ENCODE peak calls at places on chromosome 12, in nine cellular contexts. One of them, this sample, is unnamed.

GRCh38 chr12:4160314-4161040 is 113.1 kb upstream of the CCND2 start:
- DNase-seq in K562: no peak
- DNase-seq in effector memory CD4-positive, alpha-beta T cell: no peak
- DNase-seq in activated CD4-positive, CD25-positive, alpha-beta regulatory T cell: no peak
- DNase-seq in glutamatergic neuron: no peak
- DNase-seq in anterior cingulate cortex: no peak
- DNase-seq in GM13977: no peak
- DNase-seq in RPMI7951: no peak
- DNase-seq in stimulated activated CD4-positive, alpha-beta T cell treated with anti-CD3 and anti-CD28 coated beads, Interleukin-15, amount 100 ng/mL, for 1 hour: no peak
- DNase-seq in this sample: no peak

GRCh38 chr12:83197483-83197914 is 510.8 kb downstream of the TMTC2 start:
- DNase-seq in K562: no peak
- DNase-seq in effector memory CD4-positive, alpha-beta T cell: no peak
- DNase-seq in activated CD4-positive, CD25-positive, alpha-beta regulatory T cell: no peak
- DNase-seq in glutamatergic neuron: no peak
- DNase-seq in anterior cingulate cortex: no peak
- DNase-seq in GM13977: no peak
- DNase-seq in RPMI7951: no peak
- DNase-seq in stimulated activated CD4-positive, alpha-beta T cell treated with anti-CD3 and anti-CD28 coated beads, Interleukin-15, amount 100 ng/mL, for 1 hour: no peak
- DNase-seq in this sample: no peak

GRCh38 chr12:109114644-109115043 is 1.7 kb upstream of the ACACB start:
- DNase-seq in K562: no peak
- DNase-seq in effector memory CD4-positive, alpha-beta T cell: no peak
- DNase-seq in activated CD4-positive, CD25-positive, alpha-beta regulatory T cell: no peak
- DNase-seq in glutamatergic neuron: no peak
- DNase-seq in anterior cingulate cortex: no peak
- DNase-seq in GM13977: no peak
- DNase-seq in RPMI7951: no peak
- DNase-seq in stimulated activated CD4-positive, alpha-beta T cell treated with anti-CD3 and anti-CD28 coated beads, Interleukin-15, amount 100 ng/mL, for 1 hour: no peak
- DNase-seq in this sample: no peak

GRCh38 chr12:2319747-2320146 is 267.0 kb downstream of the CACNA1C start:
- DNase-seq in K562: no peak
- DNase-seq in effector memory CD4-positive, alpha-beta T cell: no peak
- DNase-seq in activated CD4-positive, CD25-positive, alpha-beta regulatory T cell: no peak
- DNase-seq in glutamatergic neuron: no peak
- DNase-seq in anterior cingulate cortex: no peak
- DNase-seq in GM13977: no peak
- DNase-seq in RPMI7951: peak
- DNase-seq in stimulated activated CD4-positive, alpha-beta T cell treated with anti-CD3 and anti-CD28 coated beads, Interleukin-15, amount 100 ng/mL, for 1 hour: no peak
- DNase-seq in this sample: no peak

GRCh38 chr12:89405626-89406342 is 53.5 kb upstream of the DUSP6 start:
- DNase-seq in K562: no peak
- DNase-seq in effector memory CD4-positive, alpha-beta T cell: no peak
- DNase-seq in activated CD4-positive, CD25-positive, alpha-beta regulatory T cell: no peak
- DNase-seq in glutamatergic neuron: no peak
- DNase-seq in anterior cingulate cortex: no peak
- DNase-seq in GM13977: no peak
- DNase-seq in RPMI7951: no peak
- DNase-seq in stimulated activated CD4-positive, alpha-beta T cell treated with anti-CD3 and anti-CD28 coated beads, Interleukin-15, amount 100 ng/mL, for 1 hour: no peak
- DNase-seq in this sample: no peak

GRCh38 chr12:52398176-52398575 is 8.0 kb downstream of the KRT82 start:
- DNase-seq in K562: peak
- DNase-seq in effector memory CD4-positive, alpha-beta T cell: no peak
- DNase-seq in activated CD4-positive, CD25-positive, alpha-beta regulatory T cell: no peak
- DNase-seq in glutamatergic neuron: no peak
- DNase-seq in anterior cingulate cortex: no peak
- DNase-seq in GM13977: no peak
- DNase-seq in RPMI7951: no peak
- DNase-seq in stimulated activated CD4-positive, alpha-beta T cell treated with anti-CD3 and anti-CD28 coated beads, Interleukin-15, amount 100 ng/mL, for 1 hour: no peak
- DNase-seq in this sample: no peak

GRCh38 chr12:111995782-111996480 is 17.0 kb downstream of the TMEM116 start:
- DNase-seq in K562: no peak
- DNase-seq in effector memory CD4-positive, alpha-beta T cell: no peak
- DNase-seq in activated CD4-positive, CD25-positive, alpha-beta regulatory T cell: no peak
- DNase-seq in glutamatergic neuron: no peak
- DNase-seq in anterior cingulate cortex: no peak
- DNase-seq in GM13977: no peak
- DNase-seq in RPMI7951: no peak
- DNase-seq in stimulated activated CD4-positive, alpha-beta T cell treated with anti-CD3 and anti-CD28 coated beads, Interleukin-15, amount 100 ng/mL, for 1 hour: no peak
- DNase-seq in this sample: no peak

GRCh38 chr12:76259071-76259470 is 89.1 kb downstream of the BBS10 start:
- DNase-seq in K562: no peak
- DNase-seq in effector memory CD4-positive, alpha-beta T cell: no peak
- DNase-seq in activated CD4-positive, CD25-positive, alpha-beta regulatory T cell: no peak
- DNase-seq in glutamatergic neuron: no peak
- DNase-seq in anterior cingulate cortex: no peak
- DNase-seq in GM13977: no peak
- DNase-seq in RPMI7951: peak
- DNase-seq in stimulated activated CD4-positive, alpha-beta T cell treated with anti-CD3 and anti-CD28 coated beads, Interleukin-15, amount 100 ng/mL, for 1 hour: no peak
- DNase-seq in this sample: no peak

GRCh38 chr12:26465419-26466097 is 270.2 kb downstream of the SSPN start:
- DNase-seq in K562: no peak
- DNase-seq in effector memory CD4-positive, alpha-beta T cell: no peak
- DNase-seq in activated CD4-positive, CD25-positive, alpha-beta regulatory T cell: no peak
- DNase-seq in glutamatergic neuron: no peak
- DNase-seq in anterior cingulate cortex: no peak
- DNase-seq in GM13977: no peak
- DNase-seq in RPMI7951: peak
- DNase-seq in stimulated activated CD4-positive, alpha-beta T cell treated with anti-CD3 and anti-CD28 coated beads, Interleukin-15, amount 100 ng/mL, for 1 hour: no peak
- DNase-seq in this sample: no peak

GRCh38 chr12:6605425-6606330 is 1.5 kb downstream of the CHD4 start:
- DNase-seq in K562: no peak
- DNase-seq in effector memory CD4-positive, alpha-beta T cell: no peak
- DNase-seq in activated CD4-positive, CD25-positive, alpha-beta regulatory T cell: no peak
- DNase-seq in glutamatergic neuron: no peak
- DNase-seq in anterior cingulate cortex: no peak
- DNase-seq in GM13977: no peak
- DNase-seq in RPMI7951: peak
- DNase-seq in stimulated activated CD4-positive, alpha-beta T cell treated with anti-CD3 and anti-CD28 coated beads, Interleukin-15, amount 100 ng/mL, for 1 hour: no peak
- DNase-seq in this sample: peak

GRCh38 chr12:107320929-107321618 is 227.7 kb upstream of the CRY1 start:
- DNase-seq in K562: no peak
- DNase-seq in effector memory CD4-positive, alpha-beta T cell: peak
- DNase-seq in activated CD4-positive, CD25-positive, alpha-beta regulatory T cell: peak
- DNase-seq in glutamatergic neuron: peak
- DNase-seq in anterior cingulate cortex: no peak
- DNase-seq in GM13977: no peak
- DNase-seq in RPMI7951: peak
- DNase-seq in stimulated activated CD4-positive, alpha-beta T cell treated with anti-CD3 and anti-CD28 coated beads, Interleukin-15, amount 100 ng/mL, for 1 hour: peak
- DNase-seq in this sample: peak

GRCh38 chr12:64608901-64609542 is 1.3 kb upstream of the RASSF3 start:
- DNase-seq in K562: peak
- DNase-seq in effector memory CD4-positive, alpha-beta T cell: peak
- DNase-seq in activated CD4-positive, CD25-positive, alpha-beta regulatory T cell: no peak
- DNase-seq in glutamatergic neuron: no peak
- DNase-seq in anterior cingulate cortex: no peak
- DNase-seq in GM13977: peak
- DNase-seq in RPMI7951: peak
- DNase-seq in stimulated activated CD4-positive, alpha-beta T cell treated with anti-CD3 and anti-CD28 coated beads, Interleukin-15, amount 100 ng/mL, for 1 hour: peak
- DNase-seq in this sample: peak

This sample was measured in effector memory CD8-positive, alpha-beta T cell.